ENCODE peak calls at places on chromosomes 4 and X, in eight cellular contexts. E, K, R, P, Y, T, Q and G are unnamed samples.
A peak's percentile ranks its signal among the peaks of the same experiment; 100 is the strongest.

GRCh38 chrX:151175283-151176062 is 911 bp upstream of the GPR50 start:
- DNase-seq in Q (no peak), P (no peak), Y (no peak), E (no peak), T (no peak), K (no peak), R (no peak), G (no peak)

GRCh38 chr4:177455591-177455990 is 13.4 kb upstream of the AGA start:
- DNase-seq in P (peak; percentile 81), T (no peak), Y (no peak), K (no peak), E (no peak), Q (no peak), R (no peak), G (no peak)

GRCh38 chr4:33959519-33959918 is 2284.8 kb downstream of the ARAP2 start:
- DNase-seq in K (peak; percentile 32), Q (no peak), E (no peak), T (no peak), Y (no peak), P (no peak), R (no peak), G (no peak)

GRCh38 chr4:79340568-79340967 is 14.7 kb upstream of the NAA11 start:
- DNase-seq in K (no peak), Y (no peak), Q (no peak), E (no peak), R (no peak), T (no peak), P (no peak), G (no peak)

GRCh38 chr4:53744446-53745160 is 153.3 kb upstream of the LNX1 start:
- DNase-seq in P (no peak), T (no peak), E (no peak), K (no peak), Y (no peak), Q (no peak), R (no peak), G (no peak)

GRCh38 chrX:85851418-85851817 is 195.9 kb downstream of the CHM start:
- DNase-seq in R (peak; percentile 52), E (no peak), P (peak; percentile 3), Y (no peak), K (peak; percentile 11), T (peak; percentile 29), Q (no peak), G (no peak)

GRCh38 chr4:22744478-22745062 is 51.8 kb downstream of the GBA3 start:
- DNase-seq in R (no peak), T (no peak), Q (no peak), K (no peak), P (no peak), E (no peak), Y (no peak), G (no peak)

GRCh38 chrX:124223524-124223923 is 108.9 kb upstream of the TEX13D start:
- DNase-seq in E (no peak), Y (no peak), Q (no peak), P (no peak), K (no peak), T (no peak), R (no peak), G (no peak)

GRCh38 chr4:122156819-122157218 is 4.7 kb downstream of the BLTP1 start:
- DNase-seq in E (no peak), K (no peak), P (peak; percentile 21), T (no peak), Q (no peak), Y (no peak), R (no peak), G (no peak)

GRCh38 chrX:103614999-103615398 is 7.2 kb downstream of the TCEAL3 start:
- DNase-seq in T (no peak), E (no peak), Y (no peak), R (no peak), P (no peak), K (peak; percentile 28), Q (no peak), G (no peak)

GRCh38 chr4:185591679-185592141 is 56.4 kb upstream of the PDLIM3 start:
- DNase-seq in P (peak; percentile 29), K (peak; percentile 54), E (no peak), Y (no peak), Q (no peak), R (no peak), T (no peak), G (no peak)

GRCh38 chrX:155857561-155857960 is 23.6 kb upstream of the VAMP7 start:
- DNase-seq in Y (no peak), P (no peak), T (no peak), E (no peak), R (peak; percentile 8), Q (no peak), K (no peak), G (no peak)

GRCh38 chrX:13029831-13030771 is 14.3 kb downstream of the FAM9C start:
- DNase-seq in Q (no peak), E (no peak), R (peak; percentile 62), K (no peak), P (no peak), Y (peak; percentile 9), T (no peak), G (no peak)

GRCh38 chr4:66633472-66633871 is 911.8 kb downstream of the CENPC start:
- DNase-seq in R (no peak), P (no peak), T (no peak), E (no peak), K (no peak), Q (no peak), Y (no peak), G (no peak)

GRCh38 chr4:153222162-153222789 is 18.0 kb downstream of the TRIM2 start:
- DNase-seq in E (peak; percentile 83), Y (no peak), P (peak; percentile 87), K (peak; percentile 73), Q (peak; percentile 80), T (peak; percentile 32), R (peak; percentile 44), G (no peak)

GRCh38 chr4:1240721-1241465 is 8.0 kb downstream of the CTBP1 start:
- DNase-seq in Y (no peak), Q (no peak), E (peak; percentile 64), R (no peak), T (peak; percentile 13), P (no peak), K (no peak), G (no peak)

GRCh38 chr4:172546782-172547181 is 621.8 kb upstream of the GALNT7 start:
- DNase-seq in R (no peak), T (no peak), P (no peak), Y (no peak), E (no peak), Q (no peak), K (no peak), G (no peak)

GRCh38 chrX:95733426-95733825 is 951.2 kb upstream of the DIAPH2 start:
- DNase-seq in P (no peak), K (no peak), T (no peak), R (no peak), E (no peak), Q (no peak), Y (no peak), G (no peak)

GRCh38 chr4:37802068-37802666 is 24.3 kb upstream of the PGM2 start:
- DNase-seq in K (peak; percentile 69), Y (no peak), P (peak; percentile 60), E (no peak), R (peak; percentile 70), Q (no peak), T (peak; percentile 77), G (no peak)

GRCh38 chr4:138242076-138242829 is at the start of gene SLC7A11:
- DNase-seq in R (peak; percentile 79), Q (no peak), T (peak; percentile 88), E (no peak), Y (no peak), K (peak; percentile 98), P (peak; percentile 100), G (peak; percentile 91)

GRCh38 chr4:51907001-51907669 is 64.2 kb downstream of the DCUN1D4 start:
- DNase-seq in Y (no peak), R (no peak), E (no peak), Q (no peak), P (no peak), T (no peak), K (no peak), G (no peak)

GRCh38 chr4:161829631-161830030 is 334.2 kb downstream of the FSTL5 start:
- DNase-seq in K (no peak), Q (no peak), E (no peak), T (no peak), R (no peak), P (no peak), Y (no peak), G (no peak)

GRCh38 chrX:134797390-134797700 is 139.1 kb upstream of the PLAC1 start:
- DNase-seq in Y (no peak), P (no peak), T (no peak), Q (no peak), E (no peak), K (no peak), R (no peak), G (no peak)

GRCh38 chr4:44446801-44447562 is 1.6 kb downstream of the KCTD8 start:
- DNase-seq in Y (no peak), T (no peak), P (no peak), R (no peak), Q (no peak), K (no peak), E (no peak), G (no peak)

GRCh38 chr4:126109836-126110235 is 795.1 kb downstream of the FAT4 start:
- DNase-seq in E (no peak), P (no peak), T (no peak), Q (no peak), R (no peak), K (no peak), Y (no peak), G (no peak)

DNA sequence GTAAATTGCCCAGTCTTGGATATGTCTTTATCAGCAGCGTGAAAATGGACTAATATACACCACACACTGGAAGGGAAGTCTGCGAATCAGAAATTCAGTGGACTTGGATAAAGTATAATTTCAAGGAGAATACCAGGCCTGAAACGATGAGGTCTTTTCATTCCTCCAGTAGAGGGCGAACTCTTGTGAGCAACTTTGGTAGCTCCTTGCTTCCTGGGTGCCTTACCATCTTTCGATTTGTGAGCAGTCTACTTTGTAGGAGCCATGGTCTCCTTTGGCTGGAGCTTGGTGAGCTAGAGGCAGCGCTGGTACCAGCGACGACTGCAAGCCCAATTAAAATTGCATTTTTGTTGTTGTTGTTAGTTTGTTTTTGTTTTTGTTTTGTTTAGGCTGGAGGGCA is 791.9 kb downstream of the FAT4 start:
- DNase-seq in Y (no peak), R (no peak), K (peak; percentile 2), Q (no peak), E (no peak), T (no peak), P (no peak), G (no peak)
- TF ChIP-seq CTCF in Y (no peak), R (no peak), K (peak; percentile 11), Q (no peak), E (no peak), T (no peak), P (peak; percentile 5), G (peak; percentile 27)

GRCh38 chr4:169345207-169345788 is 74.5 kb upstream of the SH3RF1 start:
- DNase-seq in R (no peak), Q (no peak), E (no peak), P (peak; percentile 86), K (peak; percentile 92), T (no peak), Y (no peak), G (no peak)
- TF ChIP-seq CTCF in R (no peak), Q (no peak), E (no peak), P (no peak), K (no peak), T (no peak), Y (no peak), G (no peak)

GRCh38 chr4:102500371-102501175 is 586 bp upstream of the NFKB1 start:
- DNase-seq in R (peak; percentile 32), K (peak; percentile 58), E (peak; percentile 80), T (peak; percentile 58), P (peak; percentile 61), Q (peak; percentile 66), Y (peak; percentile 17), G (no peak)
- TF ChIP-seq CTCF in R (no peak), K (no peak), E (no peak), T (no peak), P (no peak), Q (no peak), Y (no peak), G (peak; percentile 16)

GRCh38 chr4:180363817-180364216 is 1879.4 kb upstream of the TENM3 start:
- DNase-seq in T (no peak), P (no peak), E (no peak), R (no peak), Q (no peak), K (peak; percentile 18), Y (no peak), G (no peak)
- TF ChIP-seq CTCF in T (no peak), P (no peak), E (no peak), R (no peak), Q (no peak), K (no peak), Y (no peak), G (no peak)